ENCODE peak calls at places on chromosomes 3 and 15, in ten cellular contexts. S is foreskin fibroblast; V is choroid plexus epithelial cell; K is fibroblast of mammary gland; D is AG04449; T is CD8-positive, alpha-beta T cell; B is heart left ventricle; Y is neuronal stem cell; P is GM23338; E is IMR-90. A is an unnamed sample.

GRCh38 chr3:119333773-119334492 is 39.8 kb downstream of the ARHGAP31 start:
- DNase-seq in K (no peak), Y (no peak), S (no peak), D (no peak), E (no peak), V (no peak), B (peak), P (no peak), T (no peak), A (no peak)

GRCh38 chr15:83430436-83430835 is 16.7 kb upstream of the SH3GL3 start:
- DNase-seq in T (no peak), V (no peak), B (no peak), Y (no peak), D (no peak), K (peak), P (no peak), S (no peak), E (no peak), A (no peak)

GRCh38 chr3:119338749-119339148 is 44.6 kb downstream of the ARHGAP31 start:
- DNase-seq in S (peak), B (no peak), P (no peak), Y (no peak), V (no peak), K (no peak), T (no peak), E (peak), D (no peak), A (no peak)

GRCh38 chr3:14950274-14950673 is 2.9 kb downstream of the NR2C2 start:
- DNase-seq in K (no peak), B (no peak), T (no peak), D (no peak), P (no peak), S (no peak), Y (no peak), V (no peak), E (no peak), A (no peak)

GRCh38 chr3:72143322-72143721 is 358.4 kb upstream of the PROK2 start:
- DNase-seq in D (no peak), Y (no peak), E (peak), S (peak), P (no peak), B (no peak), K (peak), T (no peak), V (peak), A (no peak)

GRCh38 chr15:40265355-40265754 is 17.5 kb downstream of the ANKRD63 start:
- DNase-seq in P (no peak), K (no peak), V (no peak), T (no peak), B (no peak), Y (no peak), D (no peak), S (no peak), E (no peak), A (no peak)

GRCh38 chr3:15291589-15292541 is 40.5 kb downstream of the SH3BP5 start:
- DNase-seq in E (no peak), T (peak), S (no peak), B (no peak), Y (no peak), D (no peak), V (peak), K (peak), P (no peak), A (no peak)

GRCh38 chr3:11084098-11084497 is 70.2 kb upstream of the HRH1 start:
- DNase-seq in S (no peak), T (no peak), K (no peak), V (no peak), B (no peak), Y (no peak), D (no peak), P (no peak), E (no peak), A (no peak)

GRCh38 chr3:185473290-185473815 is 25.5 kb downstream of the TMEM41A start:
- DNase-seq in P (no peak), K (peak), E (peak), B (no peak), V (peak), S (no peak), T (no peak), D (no peak), Y (no peak), A (no peak)

GRCh38 chr3:23202921-23203650 is at the start of gene UBE2E2:
- DNase-seq in T (peak), E (peak), P (peak), B (no peak), Y (peak), K (peak), S (peak), D (no peak), V (peak), A (peak)

GRCh38 chr3:134711284-134711683 is 60.5 kb upstream of the KY start:
- DNase-seq in E (peak), Y (no peak), P (no peak), V (peak), K (peak), D (no peak), B (no peak), T (no peak), S (no peak), A (no peak)

GRCh38 chr15:31263751-31264533 is 62.7 kb upstream of the KLF13 start:
- DNase-seq in V (no peak), D (no peak), P (no peak), Y (no peak), B (peak), T (peak), K (no peak), E (no peak), S (no peak), A (no peak)

GRCh38 chr15:98025237-98025636 is 64.7 kb downstream of the ARRDC4 start:
- DNase-seq in E (peak), P (peak), D (no peak), S (peak), K (peak), T (no peak), V (peak), Y (no peak), B (no peak), A (no peak)

GRCh38 chr15:80228959-80229610 is 22.9 kb downstream of the CTXND1 start:
- DNase-seq in V (peak), E (peak), T (no peak), D (no peak), Y (no peak), K (peak), P (no peak), B (no peak), S (no peak), A (peak)

GRCh38 chr3:186132487-186132886 is 23.6 kb upstream of the ETV5 start:
- DNase-seq in D (no peak), K (no peak), Y (no peak), T (no peak), V (no peak), S (no peak), P (no peak), B (no peak), E (no peak), A (no peak)

GRCh38 chr3:118077332-118077731 is 957.3 kb downstream of the IGSF11 start:
- DNase-seq in K (no peak), Y (no peak), E (no peak), T (no peak), P (no peak), S (no peak), D (no peak), B (no peak), V (no peak), A (no peak)

GRCh38 chr3:49279376-49279775 is 2.3 kb upstream of the C3orf62 start:
- DNase-seq in T (no peak), Y (no peak), P (no peak), E (peak), B (no peak), K (peak), S (peak), V (no peak), D (no peak), A (no peak)

GRCh38 chr15:73231661-73232443 is 136.9 kb downstream of the HCN4 start:
- DNase-seq in D (no peak), E (peak), K (peak), S (no peak), B (no peak), V (no peak), T (no peak), Y (no peak), P (peak), A (no peak)

GRCh38 chr3:180871901-180872300 is 40.6 kb upstream of the FXR1 start:
- DNase-seq in E (peak), T (no peak), P (no peak), K (peak), D (no peak), Y (no peak), V (peak), B (no peak), S (peak), A (peak)

GRCh38 chr15:80563372-80563997 is 131.6 kb upstream of the ABHD17C start:
- DNase-seq in Y (no peak), V (no peak), S (no peak), D (no peak), K (no peak), P (no peak), T (no peak), B (no peak), E (no peak), A (no peak)

GRCh38 chr3:128322030-128323022 is 144.4 kb downstream of the DNAJB8 start:
- DNase-seq in P (peak), K (peak), D (no peak), V (peak), E (peak), Y (no peak), B (peak), T (peak), S (peak), A (no peak)

GRCh38 chr3:122942937-122943827 is 84.4 kb downstream of the SEMA5B start:
- DNase-seq in K (peak), Y (peak), B (peak), E (peak), V (peak), D (no peak), S (peak), T (no peak), P (peak), A (no peak)

GRCh38 chr3:149316427-149316826 is 17.0 kb downstream of the TM4SF18 start:
- DNase-seq in S (peak), E (peak), V (no peak), Y (no peak), T (no peak), B (no peak), K (peak), P (no peak), D (no peak), A (no peak)

GRCh38 chr3:193665370-193665989 is 72.5 kb downstream of the OPA1 start:
- DNase-seq in T (no peak), K (peak), Y (no peak), E (peak), B (no peak), P (peak), V (peak), D (no peak), S (peak), A (peak)

GRCh38 chr3:158672293-158673176 is at the start of gene LXN:
- DNase-seq in E (peak), B (peak), K (peak), Y (peak), D (peak), S (peak), V (peak), T (peak), P (peak), A (peak)

GRCh38 chr15:42267286-42267685 is 5.7 kb upstream of the GANC start:
- DNase-seq in S (no peak), D (no peak), V (no peak), E (peak), B (no peak), Y (no peak), K (no peak), T (no peak), P (no peak), A (no peak)

GRCh38 chr15:63909819-63910437 is 76.2 kb upstream of the HERC1 start:
- DNase-seq in E (peak), D (no peak), S (peak), V (peak), B (no peak), K (peak), T (no peak), P (no peak), Y (no peak), A (peak)

GRCh38 chr15:29123171-29123570 is 146.5 kb downstream of the NSMCE3 start:
- DNase-seq in S (no peak), P (no peak), K (no peak), V (no peak), B (no peak), Y (no peak), D (no peak), T (no peak), E (no peak), A (no peak)

GRCh38 chr15:33551860-33552259 is 241.1 kb downstream of the RYR3 start:
- DNase-seq in V (no peak), E (no peak), K (no peak), T (no peak), S (no peak), Y (no peak), D (no peak), P (no peak), B (no peak), A (no peak)

GRCh38 chr15:96340348-96340610 is 9.8 kb downstream of the NR2F2 start:
- DNase-seq in Y (no peak), T (no peak), P (no peak), B (no peak), S (no peak), V (no peak), E (no peak), K (no peak), D (no peak), A (no peak)

GRCh38 chr15:96339662-96340347 is 9.3 kb downstream of the NR2F2 start:
- DNase-seq in B (no peak), S (peak), V (peak), D (no peak), Y (no peak), T (no peak), K (peak), P (no peak), E (no peak), A (no peak)

GRCh38 chr15:96337354-96337990 is 7.0 kb downstream of the NR2F2 start:
- DNase-seq in D (no peak), T (no peak), P (peak), B (no peak), K (peak), S (peak), Y (no peak), E (no peak), V (peak), A (no peak)

GRCh38 chr15:96337991-96338771 is 7.7 kb downstream of the NR2F2 start:
- DNase-seq in E (no peak), T (no peak), K (peak), Y (no peak), D (no peak), P (peak), V (peak), B (no peak), S (peak), A (no peak)

DNA sequence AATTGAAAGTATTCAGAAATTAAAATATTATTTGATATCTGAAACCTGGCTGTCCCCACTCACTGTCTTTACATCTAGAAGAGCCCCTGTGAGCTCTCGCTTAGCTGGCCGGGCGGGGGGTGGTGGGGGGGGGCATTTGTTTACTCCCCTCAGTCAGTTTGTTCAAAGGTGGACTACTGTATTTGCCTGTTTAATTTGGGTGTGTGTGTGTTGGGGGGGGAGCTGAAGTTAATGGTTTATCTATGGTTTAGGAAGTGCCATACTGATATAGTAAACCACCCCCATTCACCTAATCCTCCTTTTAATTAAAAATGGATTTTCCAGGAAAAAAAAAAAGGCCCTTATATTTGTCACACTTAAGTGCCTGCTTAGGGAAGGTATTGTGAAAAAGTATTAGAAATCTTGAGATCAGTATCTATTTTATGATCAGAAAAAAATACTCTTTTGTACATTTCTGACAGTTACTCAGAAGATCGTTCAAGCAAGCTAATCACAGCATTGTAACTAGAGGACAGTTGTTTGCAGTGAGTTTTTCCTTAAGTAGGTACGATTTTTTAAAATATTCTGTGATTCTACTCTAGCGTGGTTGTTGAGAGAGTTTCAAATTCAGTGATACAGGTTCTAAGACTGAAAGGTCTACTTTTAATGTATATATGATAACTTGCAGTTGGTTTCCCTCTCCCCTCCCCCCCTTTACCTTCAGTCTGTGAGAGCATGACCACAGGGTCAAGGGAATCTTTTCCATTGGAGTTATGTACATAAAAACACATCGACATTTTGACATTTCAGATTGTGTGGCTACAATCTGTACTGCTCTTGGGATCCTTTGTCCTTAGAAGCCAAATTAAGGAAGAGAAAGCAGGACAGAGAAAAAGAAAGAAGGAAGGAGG is 8.5 kb downstream of the NR2F2 start:
- DNase-seq in S (peak), E (no peak), T (no peak), K (peak), V (peak), B (no peak), D (no peak), Y (no peak), P (peak), A (no peak)
- H3K4me3 ChIP-seq in S (peak), E (peak), T (no peak), K (peak), V (peak), B (peak), D (peak), Y (peak), P (peak), A (peak)

GRCh38 chr3:166114448-166114847 is 277.2 kb upstream of the BCHE start:
- DNase-seq in P (no peak), E (no peak), B (no peak), V (no peak), Y (no peak), S (no peak), T (no peak), D (no peak), K (no peak), A (no peak)
- H3K4me3 ChIP-seq in P (no peak), E (no peak), B (no peak), V (no peak), Y (no peak), S (no peak), T (no peak), D (no peak), K (no peak), A (no peak)

DNA sequence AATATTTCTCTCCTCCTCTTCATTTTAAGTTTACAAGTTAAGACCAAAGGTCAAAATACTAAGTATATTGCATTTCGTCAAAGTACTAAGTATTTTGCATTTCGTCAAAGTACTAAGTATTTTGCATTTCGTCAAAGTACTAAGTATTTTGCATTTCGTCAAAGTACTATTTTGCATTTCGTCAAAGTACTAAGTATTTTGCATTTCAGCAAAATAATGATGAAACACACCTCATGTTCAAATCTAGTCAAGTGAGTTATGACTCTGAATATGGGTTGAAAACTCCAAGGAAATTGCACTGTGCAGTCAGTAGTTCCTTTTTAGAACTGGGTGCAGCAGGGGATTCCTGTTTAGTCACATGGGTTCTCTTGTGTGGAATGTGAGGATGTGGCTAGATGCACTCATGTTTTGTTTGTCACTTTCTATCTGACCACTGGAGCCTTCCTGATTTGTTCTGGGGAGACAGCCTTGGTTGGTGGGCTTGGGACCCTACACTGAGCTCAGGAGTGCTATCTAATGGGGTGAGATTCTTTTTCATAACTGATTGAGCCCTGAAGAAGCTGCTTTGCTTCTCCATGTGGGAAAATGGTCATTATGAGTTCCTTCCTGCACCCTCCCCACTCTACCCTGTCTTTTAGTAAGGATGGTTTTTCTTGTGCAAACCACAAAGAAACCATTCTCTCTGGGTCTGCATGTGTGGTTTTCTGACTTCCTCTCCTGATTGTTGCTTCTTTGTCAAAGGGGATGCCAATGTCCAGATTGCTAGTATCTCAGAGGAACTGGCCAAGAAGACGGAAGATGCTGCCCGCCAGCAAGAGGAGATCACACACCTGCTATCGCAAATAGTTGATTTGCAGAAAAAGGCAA is 73.4 kb downstream of the CCK start:
- DNase-seq in T (no peak), S (no peak), K (no peak), D (no peak), P (no peak), E (peak), V (peak), B (no peak), Y (no peak), A (no peak)
- H3K4me3 ChIP-seq in T (no peak), S (no peak), K (no peak), D (no peak), P (no peak), E (no peak), V (no peak), B (no peak), Y (no peak), A (no peak)

GRCh38 chr3:125105116-125105515 is 49.3 kb upstream of the HEG1 start:
- DNase-seq in Y (no peak), T (no peak), S (no peak), K (no peak), B (no peak), E (no peak), D (no peak), V (no peak), P (no peak), A (no peak)

GRCh38 chr3:125109541-125109925 is 53.7 kb upstream of the HEG1 start:
- DNase-seq in D (no peak), E (no peak), P (no peak), Y (no peak), K (no peak), B (no peak), S (no peak), V (no peak), T (no peak), A (no peak)

GRCh38 chr3:125108833-125109540 is 53.2 kb upstream of the HEG1 start:
- DNase-seq in E (no peak), K (no peak), Y (no peak), B (no peak), V (no peak), D (no peak), S (no peak), T (no peak), P (no peak), A (no peak)

GRCh38 chr3:125107861-125108567 is 52.2 kb upstream of the HEG1 start:
- DNase-seq in T (no peak), K (peak), E (peak), V (peak), Y (no peak), D (peak), S (peak), B (no peak), P (no peak), A (peak)

GRCh38 chr3:125107384-125107783 is 51.6 kb upstream of the HEG1 start:
- DNase-seq in D (no peak), P (no peak), V (no peak), S (no peak), T (no peak), E (no peak), B (no peak), K (no peak), Y (no peak), A (no peak)
- H3K4me3 ChIP-seq in D (no peak), P (no peak), V (no peak), S (no peak), T (no peak), E (no peak), B (no peak), K (no peak), Y (no peak), A (no peak)

A was measured in skeletal muscle cell.